ENCODE peak calls at places on chromosomes 3 and 15, in seven cellular contexts. B is esophagus squamous epithelium, K is GM23248, I is GM23338, X is K562, W is body of pancreas, Z is SK-N-SH. A is an unnamed sample.

GRCh38 chr3:127441764-127442163 is 148.8 kb downstream of the TPRA1 start:
- DNase-seq in I (no peak), K (no peak), B (no peak), X (no peak), W (no peak), Z (no peak), A (no peak)

GRCh38 chr15:101308604-101309435 is 13.8 kb upstream of the SNRPA1 start:
- DNase-seq in I (no peak), B (no peak), X (no peak), W (no peak), Z (peak; percentile 12), K (no peak), A (no peak)

GRCh38 chr3:197367081-197367780 is 68.8 kb upstream of the DLG1 start:
- DNase-seq in Z (peak; percentile 16), W (no peak), B (peak; percentile 17), I (peak; percentile 16), X (no peak), K (peak; percentile 71), A (no peak)

GRCh38 chr3:120780977-120781376 is 38.4 kb downstream of the GTF2E1 start:
- DNase-seq in I (no peak), K (peak; percentile 78), Z (no peak), B (no peak), X (no peak), W (peak; percentile 3), A (peak; percentile 53)

GRCh38 chr3:134697830-134698699 is 47.2 kb upstream of the KY start:
- DNase-seq in B (no peak), K (no peak), W (no peak), Z (no peak), X (no peak), I (no peak), A (no peak)

GRCh38 chr3:20458994-20459736 is 273.2 kb upstream of the SGO1 start:
- DNase-seq in W (no peak), Z (no peak), X (peak; percentile 11), I (no peak), K (no peak), B (no peak), A (no peak)

GRCh38 chr3:150577854-150578253 is 25.3 kb upstream of the SELENOT start:
- DNase-seq in K (peak; percentile 20), X (no peak), W (no peak), B (no peak), Z (no peak), I (no peak), A (no peak)

GRCh38 chr3:129347446-129347845 is 68.8 kb downstream of the HMCES start:
- DNase-seq in I (no peak), K (no peak), B (no peak), X (no peak), Z (no peak), W (no peak), A (no peak)

GRCh38 chr3:114496021-114496434 is 202.2 kb downstream of the TIGIT start:
- DNase-seq in B (no peak), I (no peak), K (peak; percentile 83), W (no peak), X (no peak), Z (no peak), A (peak; percentile 46)

GRCh38 chr3:69763976-69764851 is 24.9 kb downstream of the MITF start:
- DNase-seq in K (no peak), W (no peak), I (no peak), X (no peak), B (no peak), Z (no peak), A (no peak)

GRCh38 chr3:119690043-119690656 is 12.7 kb upstream of the CFAP91 start:
- DNase-seq in I (peak; percentile 68), B (no peak), Z (peak; percentile 30), W (peak; percentile 29), X (peak; percentile 29), K (peak; percentile 78), A (no peak)

GRCh38 chr3:50150863-50151686 is 4.0 kb upstream of the SEMA3F start:
- DNase-seq in K (no peak), X (no peak), W (no peak), B (no peak), Z (peak; percentile 76), I (peak; percentile 67), A (no peak)

GRCh38 chr3:42539871-42540714 is 37.6 kb downstream of the VIPR1 start:
- DNase-seq in W (peak; percentile 83), K (peak; percentile 26), B (no peak), I (peak; percentile 94), X (peak; percentile 80), Z (peak; percentile 71), A (no peak)

GRCh38 chr3:112401617-112402016 is 68.7 kb downstream of the CD200 start:
- DNase-seq in K (no peak), I (no peak), Z (no peak), X (no peak), W (no peak), B (no peak), A (no peak)

GRCh38 chr3:122578110-122578740 is 775 bp downstream of the PARP15 start:
- DNase-seq in Z (no peak), W (no peak), K (peak; percentile 19), B (no peak), X (no peak), I (no peak), A (no peak)

GRCh38 chr15:93265046-93265658 is 176.1 kb upstream of the RGMA start:
- DNase-seq in Z (no peak), X (no peak), I (no peak), B (no peak), K (no peak), W (no peak), A (no peak)

GRCh38 chr3:67418539-67419529 is 235.6 kb downstream of the SUCLG2 start:
- DNase-seq in Z (no peak), B (no peak), K (peak; percentile 8), X (no peak), W (no peak), I (no peak), A (no peak)

GRCh38 chr3:142808103-142808917 is 80.6 kb downstream of the PCOLCE2 start:
- DNase-seq in Z (no peak), X (peak; percentile 21), W (no peak), I (no peak), K (peak; percentile 92), B (no peak), A (no peak)

GRCh38 chr3:123286308-123287023 is 84.7 kb downstream of the SEC22A start:
- DNase-seq in X (peak; percentile 67), B (no peak), K (peak; percentile 83), I (peak; percentile 94), W (peak; percentile 44), Z (peak; percentile 68), A (no peak)

GRCh38 chr3:33440328-33440577 is at the start of gene UBP1:
- DNase-seq in W (no peak), Z (peak; percentile 96), B (no peak), K (no peak), X (no peak), I (no peak), A (peak; percentile 100)

GRCh38 chr15:41876689-41877088 is 17.2 kb downstream of the SPTBN5 start:
- DNase-seq in Z (peak; percentile 60), X (no peak), W (no peak), B (no peak), I (no peak), K (no peak), A (no peak)

GRCh38 chr3:163508212-163508611 is 1570.1 kb downstream of the SI start:
- DNase-seq in B (no peak), I (no peak), X (no peak), W (peak; percentile 46), K (no peak), Z (no peak), A (no peak)

GRCh38 chr3:141401584-141402475 is 33.5 kb downstream of the ZBTB38 start:
- DNase-seq in W (peak; percentile 49), K (peak; percentile 73), X (no peak), B (no peak), Z (peak; percentile 90), I (peak; percentile 76), A (peak; percentile 68)

GRCh38 chr3:141402476-141403171 is 34.3 kb downstream of the ZBTB38 start:
- DNase-seq in W (peak; percentile 69), X (no peak), I (peak; percentile 84), B (no peak), Z (peak; percentile 84), K (peak; percentile 81), A (peak; percentile 90)

GRCh38 chr3:141399200-141399599 is 30.9 kb downstream of the ZBTB38 start:
- DNase-seq in Z (no peak), X (no peak), B (no peak), K (no peak), W (no peak), I (no peak), A (no peak)

GRCh38 chr3:141399979-141400971 is 32.0 kb downstream of the ZBTB38 start:
- DNase-seq in Z (no peak), X (no peak), K (peak; percentile 57), I (peak; percentile 45), B (no peak), W (peak; percentile 49), A (no peak)

DNA sequence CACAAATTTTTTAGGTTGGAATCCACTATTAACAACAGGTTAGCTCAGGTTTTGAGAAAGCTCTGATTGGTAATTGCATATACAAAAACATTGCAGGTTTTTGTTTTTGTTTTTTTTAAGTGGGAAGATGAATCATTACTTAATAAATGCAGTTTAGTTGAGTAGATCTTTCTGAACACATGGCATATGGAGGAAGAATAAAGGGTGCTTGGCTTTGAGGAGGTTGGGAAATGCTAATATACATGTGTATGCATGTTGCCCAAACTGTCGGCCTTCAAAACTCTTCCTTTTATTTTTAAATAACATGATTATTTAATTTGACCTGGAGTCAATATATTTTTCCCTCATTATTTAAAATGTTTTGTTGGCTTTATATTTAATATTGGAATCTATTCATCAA is 32.8 kb downstream of the ZBTB38 start:
- DNase-seq in B (no peak), W (no peak), K (no peak), I (no peak), X (no peak), Z (no peak), A (no peak)
- H3K4me3 ChIP-seq in B (no peak overlapping the region), W (no peak overlapping the region), K (peak overlapping the region; percentile 88), I (no peak overlapping the region), X (no peak overlapping the region), Z (no peak overlapping the region), A (no peak overlapping the region)

DNA sequence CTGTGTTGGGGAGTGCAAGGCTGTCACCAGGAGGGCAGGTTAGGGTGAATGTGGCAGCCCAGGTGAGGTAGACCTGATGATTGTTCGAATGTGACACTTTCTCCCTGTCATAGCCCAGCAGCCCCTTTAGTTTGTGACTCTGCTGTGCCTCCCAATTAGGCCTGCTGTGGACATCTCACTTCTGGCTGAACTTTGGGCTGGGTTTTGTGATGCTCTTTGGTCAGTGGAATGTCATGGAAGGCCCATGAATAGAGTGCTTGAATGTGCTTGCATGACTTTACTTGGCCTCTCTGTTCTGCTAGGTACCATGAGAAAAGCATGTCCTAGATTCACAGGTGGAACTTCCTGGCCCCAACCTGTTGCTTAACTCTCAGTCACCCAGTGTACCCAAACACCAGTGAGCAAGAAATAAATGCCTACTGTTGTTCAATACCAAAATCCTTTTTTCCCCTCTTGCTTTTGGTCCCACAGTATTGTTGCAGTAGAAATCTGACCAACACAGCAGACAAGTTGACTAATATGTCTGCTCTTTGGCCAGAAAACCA is 249.7 kb downstream of the PTPRG start:
- DNase-seq in K (no peak), X (no peak), Z (no peak), I (no peak), B (no peak), W (no peak), A (no peak)
- H3K27ac ChIP-seq in K (no peak overlapping the region), X (no peak overlapping the region), Z (no peak overlapping the region), I (no peak overlapping the region), B (no peak overlapping the region), W (no peak overlapping the region), A (no peak overlapping the region)

GRCh38 chr15:31273258-31273941 is 53.2 kb upstream of the KLF13 start:
- DNase-seq in K (no peak), W (no peak), X (no peak), B (no peak), I (no peak), Z (peak; percentile 10), A (no peak)
- H3K36me3 ChIP-seq in K (no peaks in the 10 kb centered on the region), W (no peaks in the 10 kb centered on the region), X (no peaks in the 10 kb centered on the region), B (no peaks in the 10 kb centered on the region), I (no peaks in the 10 kb centered on the region), Z (no peaks in the 10 kb centered on the region), A (no peaks in the 10 kb centered on the region)

GRCh38 chr3:101853465-101853864 is 4.2 kb downstream of the NFKBIZ start:
- DNase-seq in Z (no peak), W (no peak), I (no peak), X (no peak), K (no peak), B (no peak), A (no peak)
- H3K4me3 ChIP-seq in Z (no peak overlapping the region), W (no peak overlapping the region), I (no peak overlapping the region), X (no peak overlapping the region), K (no peak overlapping the region), B (peak overlapping the region; percentile 98), A (no peak overlapping the region)